ENCODE peak calls at places on chromosomes 6 and 20, in seven cellular contexts. R, X, K, A, F, M and D are unnamed samples.

GRCh38 chr20:35773154-35773751 is 1.4 kb downstream of the PHF20 start:
- DNase-seq in R (peak), X (no peak), K (no peak), A (peak), F (peak), M (no peak), D (peak)

GRCh38 chr6:24940311-24940917 is 4.7 kb upstream of the RIPOR2 start:
- DNase-seq in R (no peak), X (no peak), K (no peak), A (no peak), F (no peak), M (no peak), D (no peak)

GRCh38 chr6:27422651-27423332 is 34.2 kb downstream of the ZNF391 start:
- DNase-seq in R (no peak), X (no peak), K (no peak), A (no peak), F (peak), M (no peak), D (no peak)

GRCh38 chr6:40779399-40779798 is 192.2 kb upstream of the LRFN2 start:
- DNase-seq in R (no peak), X (no peak), K (peak), A (no peak), F (peak), M (no peak), D (no peak)

GRCh38 chr6:34950849-34951248 is 61.8 kb downstream of the ANKS1A start:
- DNase-seq in R (no peak), X (no peak), K (no peak), A (no peak), F (no peak), M (no peak), D (no peak)

GRCh38 chr6:96016781-96017180 is 1.0 kb downstream of the FUT9 start:
- DNase-seq in R (no peak), X (no peak), K (no peak), A (no peak), F (no peak), M (no peak), D (no peak)

GRCh38 chr6:111852704-111853103 is 20.5 kb downstream of the FYN start:
- DNase-seq in R (no peak), X (no peak), K (no peak), A (no peak), F (peak), M (no peak), D (no peak)

GRCh38 chr6:29656157-29656556 is 735 bp upstream of the MOG start:
- DNase-seq in R (no peak), X (no peak), K (no peak), A (no peak), F (no peak), M (no peak), D (no peak)

GRCh38 chr20:57908691-57909090 is 198.9 kb upstream of the PMEPA1 start:
- DNase-seq in R (no peak), X (no peak), K (no peak), A (no peak), F (no peak), M (no peak), D (no peak)

GRCh38 chr20:48747840-48748416 is 79.9 kb downstream of the PREX1 start:
- DNase-seq in R (no peak), X (no peak), K (no peak), A (no peak), F (no peak), M (no peak), D (no peak)

GRCh38 chr6:53359843-53360834 is 11.4 kb upstream of the ELOVL5 start:
- DNase-seq in R (no peak), X (no peak), K (no peak), A (no peak), F (peak), M (no peak), D (no peak)

GRCh38 chr20:4850960-4851359 is 129.3 kb downstream of the PRND start:
- DNase-seq in R (no peak), X (no peak), K (no peak), A (no peak), F (no peak), M (no peak), D (no peak)

GRCh38 chr6:47655719-47656595 is 42.4 kb upstream of the ADGRF4 start:
- DNase-seq in R (no peak), X (no peak), K (peak), A (no peak), F (peak), M (no peak), D (no peak)

GRCh38 chr6:16619017-16619416 is 142.2 kb downstream of the ATXN1 start:
- DNase-seq in R (no peak), X (no peak), K (no peak), A (no peak), F (no peak), M (no peak), D (no peak)

GRCh38 chr6:15957655-15958169 is 171.2 kb upstream of the MYLIP start:
- DNase-seq in R (no peak), X (no peak), K (no peak), A (no peak), F (no peak), M (no peak), D (no peak)

GRCh38 chr6:162580619-162581018 is 146.9 kb downstream of the PRKN start:
- DNase-seq in R (no peak), X (no peak), K (no peak), A (no peak), F (no peak), M (no peak), D (no peak)

GRCh38 chr6:137241481-137242011 is 22.4 kb upstream of the IFNGR1 start:
- DNase-seq in R (no peak), X (no peak), K (no peak), A (no peak), F (peak), M (no peak), D (no peak)
- TF ChIP-seq CTCF in R (no peak), X (no peak), K (no peak), A (no peak), F (no peak), M (no peak), D (no peak)

GRCh38 chr20:47607208-47607613 is 105.5 kb downstream of the NCOA3 start:
- DNase-seq in R (no peak), X (no peak), K (no peak), A (no peak), F (peak), M (no peak), D (no peak)

GRCh38 chr20:47603260-47603659 is 101.6 kb downstream of the NCOA3 start:
- DNase-seq in R (no peak), X (no peak), K (no peak), A (no peak), F (no peak), M (no peak), D (no peak)

GRCh38 chr20:47610247-47610944 is 108.7 kb downstream of the NCOA3 start:
- DNase-seq in R (peak), X (no peak), K (peak), A (peak), F (peak), M (no peak), D (peak)

GRCh38 chr20:47606414-47607207 is 104.9 kb downstream of the NCOA3 start:
- DNase-seq in R (no peak), X (no peak), K (no peak), A (no peak), F (no peak), M (no peak), D (no peak)

DNA sequence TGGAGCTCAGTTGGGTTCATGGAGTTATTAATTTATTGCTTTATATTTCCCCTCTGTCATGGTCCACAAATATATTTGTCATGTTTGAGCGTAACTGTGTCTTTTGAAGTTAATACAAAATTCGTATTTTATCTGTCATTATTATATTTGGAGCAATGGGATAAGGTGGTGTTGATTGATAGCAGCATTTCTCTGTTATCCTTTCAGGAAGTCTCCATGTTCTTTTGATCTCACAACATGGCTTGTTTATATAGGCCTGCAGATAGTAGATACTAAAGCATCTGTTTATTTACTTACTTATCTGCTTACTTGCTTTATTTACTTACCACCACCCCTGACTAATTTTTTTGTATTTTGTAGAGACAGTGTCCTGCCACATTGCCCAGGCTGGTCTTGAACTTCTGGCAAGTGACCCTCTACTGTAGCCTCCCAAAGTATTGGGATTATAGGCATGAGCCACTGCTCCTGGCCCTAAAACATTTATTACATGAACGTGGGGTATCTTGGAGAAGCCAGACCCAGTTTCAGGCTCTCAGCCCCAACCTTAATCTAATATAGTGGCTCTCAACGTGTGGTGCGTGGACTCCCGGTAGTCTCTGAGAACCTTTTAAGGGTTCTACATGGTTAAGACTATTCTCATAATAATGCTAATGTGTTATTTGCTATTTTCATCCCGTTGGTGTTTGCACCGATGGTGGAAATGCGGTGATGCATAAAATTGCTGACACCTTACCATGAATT is 104.2 kb downstream of the NCOA3 start:
- DNase-seq in R (no peak), X (no peak), K (no peak), A (no peak), F (no peak), M (no peak), D (no peak)
- TF ChIP-seq CTCF in R (no peak), X (no peak), K (no peak), A (no peak), F (no peak), M (no peak), D (no peak)

GRCh38 chr20:54144847-54145246 is 28.9 kb downstream of the CYP24A1 start:
- DNase-seq in R (no peak), X (no peak), K (no peak), A (no peak), F (no peak), M (no peak), D (no peak)
- TF ChIP-seq CTCF in R (no peak), X (no peak), K (no peak), A (no peak), F (no peak), M (no peak), D (no peak)

GRCh38 chr20:41604002-41604401 is 14.2 kb downstream of the CHD6 start:
- DNase-seq in R (no peak), X (no peak), K (no peak), A (no peak), F (no peak), M (no peak), D (no peak)
- TF ChIP-seq CTCF in R (no peak), X (no peak), K (no peak), A (no peak), F (no peak), M (no peak), D (no peak)